ENCODE peak calls at places on chromosomes 6 and 20, in five cellular contexts. N is HCT116, R is right lobe of liver, P is A549, T is IMR-90. A is an unnamed sample.

GRCh38 chr20:5714261-5715041 is 35.8 kb upstream of the SHLD1 start:
- DNase-seq in P (no peak), R (no peak), T (peak; percentile 24), N (no peak), A (peak; percentile 35)

GRCh38 chr6:62039602-62040001 is 246.4 kb downstream of the KHDRBS2 start:
- DNase-seq in T (no peak), N (no peak), R (no peak), P (no peak), A (no peak)

GRCh38 chr20:32539817-32540675 is 45.1 kb downstream of the NOL4L start:
- DNase-seq in N (no peak), T (no peak), R (no peak), P (no peak), A (no peak)

GRCh38 chr6:110656492-110656891 is 158.8 kb downstream of the CDK19 start:
- DNase-seq in R (no peak), N (no peak), P (no peak), T (no peak), A (no peak)

GRCh38 chr6:158488065-158488464 is 71.8 kb upstream of the TMEM181 start:
- DNase-seq in R (no peak), T (peak; percentile 99), N (peak; percentile 63), P (peak; percentile 18), A (no peak)

GRCh38 chr20:35314460-35315198 is 22.4 kb upstream of the FAM83C start:
- DNase-seq in N (no peak), T (no peak), R (no peak), P (no peak), A (no peak)

GRCh38 chr20:53870426-53871199 is 199.8 kb downstream of the BCAS1 start:
- DNase-seq in R (no peak), T (no peak), P (no peak), N (no peak), A (no peak)

GRCh38 chr6:127959869-127960268 is 59.0 kb upstream of the THEMIS start:
- DNase-seq in R (no peak), T (no peak), N (no peak), P (no peak), A (no peak)

GRCh38 chr6:24932832-24933231 is 2.9 kb downstream of the RIPOR2 start:
- DNase-seq in P (no peak), N (no peak), T (no peak), R (no peak), A (no peak)

GRCh38 chr20:36132802-36133211 is 21.7 kb upstream of the EPB41L1 start:
- DNase-seq in T (no peak), R (no peak), N (no peak), P (no peak), A (no peak)

GRCh38 chr6:170281331-170282292 is 9.3 kb downstream of the DLL1 start:
- DNase-seq in T (no peak), P (no peak), N (no peak), R (no peak), A (no peak)

GRCh38 chr20:25221592-25222460 is 26.1 kb upstream of the PYGB start:
- DNase-seq in P (no peak), N (no peak), T (no peak), R (no peak), A (no peak)

GRCh38 chr20:4555188-4555893 is 166.4 kb upstream of the PRND start:
- DNase-seq in N (peak; percentile 37), P (peak; percentile 44), R (no peak), T (peak; percentile 92), A (no peak)

GRCh38 chr6:167238169-167238693 is 52.9 kb upstream of the UNC93A start:
- DNase-seq in P (no peak), T (no peak), R (no peak), N (no peak), A (no peak)

GRCh38 chr6:90222724-90223198 is 73.9 kb downstream of the BACH2 start:
- DNase-seq in P (peak; percentile 9), T (peak; percentile 65), N (peak; percentile 96), R (no peak), A (no peak)

GRCh38 chr20:52923123-52923543 is 49.0 kb upstream of the TSHZ2 start:
- DNase-seq in T (peak; percentile 45), N (no peak), P (no peak), R (no peak), A (no peak)

GRCh38 chr20:59485576-59486250 is 118.6 kb upstream of the PHACTR3 start:
- DNase-seq in R (no peak), P (no peak), T (no peak), N (no peak), A (no peak)

GRCh38 chr6:99353126-99353525 is 3.7 kb upstream of the FAXC start:
- DNase-seq in R (no peak), P (no peak), N (no peak), T (peak; percentile 7), A (no peak)

GRCh38 chr6:42331019-42331418 is 113.4 kb upstream of the MRPS10 start:
- DNase-seq in R (no peak), P (no peak), N (no peak), T (no peak), A (no peak)

GRCh38 chr20:2042400-2042799 is 48.5 kb upstream of the PDYN start:
- DNase-seq in R (no peak), P (no peak), T (peak; percentile 40), N (no peak), A (no peak)

GRCh38 chr20:45918779-45919535 is 7.0 kb upstream of the PLTP start:
- DNase-seq in T (peak; percentile 21), N (no peak), P (no peak), R (no peak), A (no peak)

GRCh38 chr20:52490715-52491430 is 299.3 kb upstream of the ZFP64 start:
- DNase-seq in T (peak; percentile 98), P (no peak), R (no peak), N (no peak), A (no peak)

GRCh38 chr20:4230651-4231050 is 215.3 kb upstream of the RNF24 start:
- DNase-seq in P (no peak), R (no peak), T (peak; percentile 17), N (no peak), A (no peak)

GRCh38 chr20:23246682-23247664 is 103.6 kb upstream of the NXT1 start:
- DNase-seq in R (no peak), P (no peak), N (no peak), T (no peak), A (no peak)

GRCh38 chr20:40251284-40251932 is 437.6 kb downstream of the MAFB start:
- DNase-seq in R (no peak), T (peak; percentile 15), N (peak; percentile 37), P (peak; percentile 4), A (no peak)

GRCh38 chr20:43722153-43722505 is 4.7 kb downstream of the GTSF1L start:
- DNase-seq in N (no peak), P (no peak), T (no peak), R (no peak), A (no peak)

GRCh38 chr6:169957351-169957963 is 206.0 kb downstream of the ERMARD start:
- DNase-seq in P (no peak), R (no peak), T (no peak), N (no peak), A (no peak)

GRCh38 chr20:23193985-23194384 is 107.9 kb upstream of the CD93 start:
- DNase-seq in R (no peak), N (no peak), T (no peak), P (no peak), A (no peak)

GRCh38 chr20:5678769-5679168 is 71.4 kb upstream of the SHLD1 start:
- DNase-seq in P (no peak), R (no peak), T (no peak), N (no peak), A (no peak)

GRCh38 chr6:160252073-160252809 is 6.4 kb downstream of the SLC22A2 start:
- DNase-seq in P (no peak), T (no peak), N (no peak), R (no peak), A (no peak)

GRCh38 chr6:160254467-160255312 is 3.9 kb downstream of the SLC22A2 start:
- DNase-seq in P (peak; percentile 77), T (no peak), N (no peak), R (peak; percentile 74), A (no peak)

GRCh38 chr6:160256445-160256844 is 2.2 kb downstream of the SLC22A2 start:
- DNase-seq in P (no peak), R (no peak), T (no peak), N (no peak), A (no peak)

GRCh38 chr6:160253242-160253641 is 5.4 kb downstream of the SLC22A2 start:
- DNase-seq in P (no peak), T (no peak), R (no peak), N (no peak), A (no peak)

GRCh38 chr6:160253714-160254113 is 4.9 kb downstream of the SLC22A2 start:
- DNase-seq in R (no peak), P (no peak), N (no peak), T (no peak), A (no peak)
- H3K4me3 ChIP-seq in R (no peak overlapping the region), P (no peak overlapping the region), N (no peak overlapping the region), T (no peak overlapping the region), A (no peak overlapping the region)

GRCh38 chr6:37265031-37265430 is 7.1 kb upstream of the TMEM217 start:
- DNase-seq in P (no peak), N (no peak), R (no peak), T (no peak), A (no peak)
- TF ChIP-seq POLR2A in P (no peak), N (no peak), R (no peak), T (no peak), A (no peak)

DNA sequence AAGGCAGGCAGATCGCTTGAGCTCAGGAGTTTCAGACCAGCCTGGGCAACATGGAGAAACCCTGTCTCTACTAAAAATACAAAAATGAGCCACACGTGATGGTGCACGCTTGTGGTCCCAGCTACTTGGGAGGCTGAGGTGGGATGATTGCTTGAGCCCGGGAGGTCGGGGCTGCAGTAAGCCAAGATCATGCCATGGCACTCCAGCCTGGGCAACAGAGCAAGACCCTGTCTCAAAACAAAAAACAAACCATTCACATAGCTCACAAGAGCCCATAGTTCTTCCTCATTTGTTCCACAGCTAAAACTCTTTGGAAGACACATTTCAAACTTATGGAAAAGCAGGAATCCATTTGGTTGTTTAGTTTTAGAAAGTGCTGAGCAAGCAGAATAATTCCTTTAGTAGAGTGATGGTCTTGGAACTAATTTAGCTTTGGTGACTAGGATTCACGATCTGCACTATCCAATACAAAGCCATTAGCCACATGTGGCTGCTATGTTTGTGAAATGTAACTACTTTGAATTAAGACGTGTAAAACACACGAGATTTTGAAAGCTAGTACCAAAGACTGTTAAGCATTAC is 4.1 kb downstream of the ZNFX1 start:
- DNase-seq in T (no peak), P (no peak), R (no peak), N (no peak), A (no peak)
- H3K4me3 ChIP-seq in T (no peak overlapping the region), P (no peak overlapping the region), R (no peak overlapping the region), N (no peak overlapping the region), A (no peak overlapping the region)

GRCh38 chr6:22717906-22718305 is 148.5 kb downstream of the HDGFL1 start:
- DNase-seq in R (no peak), N (no peak), P (no peak), T (no peak), A (no peak)

GRCh38 chr6:22727709-22728108 is 158.3 kb downstream of the HDGFL1 start:
- DNase-seq in N (no peak), P (no peak), T (peak; percentile 64), R (no peak), A (no peak)

GRCh38 chr6:22722913-22723312 is 153.5 kb downstream of the HDGFL1 start:
- DNase-seq in R (no peak), T (no peak), P (no peak), N (no peak), A (no peak)
- TF ChIP-seq POLR2A in R (no peak), T (no peak), P (no peak), N (no peak), A (no peak)

A was measured in breast epithelium.